ENCODE peak calls at places on chromosome 5, in eight cellular contexts. F is astrocyte of the spinal cord, U is OCI-LY7, T is thyroid gland, A is left lung, G is neural crest cell, N is nephron progenitor cell, K is ovary. O is an unnamed sample.

GRCh38 chr5:54936201-54936600 is 49.2 kb downstream of the ESM1 start:
- DNase-seq in F (no peak), U (no peak), T (no peak), A (no peak), G (no peak), N (no peak), K (no peak), O (no peak)

GRCh38 chr5:132223861-132224260 is 3.8 kb downstream of the P4HA2 start:
- DNase-seq in F (no peak), U (no peak), T (no peak), A (no peak), G (no peak), N (no peak), K (no peak), O (no peak)

GRCh38 chr5:135012951-135013391 is 21.1 kb downstream of the PITX1 start:
- DNase-seq in F (no peak), U (no peak), T (no peak), A (no peak), G (no peak), N (no peak), K (no peak), O (no peak)

GRCh38 chr5:176789873-176790615 is 20.3 kb upstream of the UNC5A start:
- DNase-seq in F (no peak), U (no peak), T (no peak), A (no peak), G (no peak), N (no peak), K (no peak), O (no peak)

GRCh38 chr5:121164632-121165031 is 687.0 kb upstream of the FTMT start:
- DNase-seq in F (no peak), U (no peak), T (no peak), A (no peak), G (no peak), N (no peak), K (no peak), O (no peak)

GRCh38 chr5:80259511-80260200 is 3.8 kb upstream of the SERINC5 start:
- DNase-seq in F (no peak), U (no peak), T (no peak), A (no peak), G (no peak), N (no peak), K (no peak), O (no peak)

GRCh38 chr5:138649316-138649720 is 74.1 kb upstream of the HSPA9 start:
- DNase-seq in F (no peak), U (no peak), T (no peak), A (no peak), G (no peak), N (peak; percentile 29), K (no peak), O (no peak)

GRCh38 chr5:145619806-145620205 is 215.3 kb downstream of the PRELID2 start:
- DNase-seq in F (no peak), U (no peak), T (no peak), A (no peak), G (no peak), N (no peak), K (no peak), O (no peak)

GRCh38 chr5:123398058-123398728 is 25.0 kb downstream of the CEP120 start:
- DNase-seq in F (no peak), U (peak; percentile 95), T (no peak), A (no peak), G (no peak), N (no peak), K (no peak), O (no peak)

GRCh38 chr5:40627708-40628107 is 52.0 kb upstream of the PTGER4 start:
- DNase-seq in F (no peak), U (no peak), T (no peak), A (no peak), G (no peak), N (no peak), K (no peak), O (no peak)

GRCh38 chr5:24547127-24547526 is 97.7 kb downstream of the CDH10 start:
- DNase-seq in F (no peak), U (no peak), T (no peak), A (no peak), G (no peak), N (no peak), K (no peak), O (no peak)

GRCh38 chr5:157574456-157575095 is 999 bp downstream of the ADAM19 start:
- DNase-seq in F (no peak), U (peak; percentile 57), T (no peak), A (no peak), G (no peak), N (peak; percentile 40), K (peak; percentile 26), O (no peak)

GRCh38 chr5:139162448-139162847 is 35.7 kb downstream of the SIL1 start:
- DNase-seq in F (no peak), U (no peak), T (no peak), A (no peak), G (no peak), N (no peak), K (no peak), O (no peak)

GRCh38 chr5:151125421-151125820 is 32.2 kb downstream of the ANXA6 start:
- DNase-seq in F (no peak), U (peak; percentile 50), T (no peak), A (no peak), G (no peak), N (no peak), K (no peak), O (no peak)

GRCh38 chr5:72402959-72403628 is 82.9 kb downstream of the PTCD2 start:
- DNase-seq in F (peak; percentile 47), U (no peak), T (peak; percentile 44), A (peak; percentile 45), G (no peak), N (no peak), K (no peak), O (no peak)
- TF ChIP-seq CTCF in F (peak; percentile 54), U (peak; percentile 67), T (peak; percentile 44), A (peak; percentile 23), G (peak; percentile 36), N (peak; percentile 20), K (no peak), O (peak; percentile 26)

DNA sequence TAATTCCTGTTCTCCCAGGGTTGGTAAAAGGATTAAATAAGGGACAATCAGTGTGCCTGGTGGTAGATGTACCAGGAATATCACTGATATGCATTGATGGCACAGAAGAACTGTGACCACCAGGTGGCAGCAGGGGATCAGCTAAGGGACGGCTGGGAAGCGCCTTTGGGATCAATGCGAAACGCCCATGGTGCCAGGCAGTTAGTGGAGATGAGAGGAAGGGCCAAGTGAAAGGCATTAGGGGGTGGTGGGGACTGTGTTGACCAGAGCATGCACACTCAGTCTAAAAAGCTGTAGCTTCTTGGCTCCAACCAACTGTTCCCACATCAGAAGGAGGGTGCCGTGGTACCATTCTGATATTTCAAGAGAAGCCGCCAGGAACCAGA is 55.6 kb downstream of the ARHGEF37 start:
- DNase-seq in F (peak; percentile 61), U (peak; percentile 59), T (peak; percentile 79), A (peak; percentile 69), G (peak; percentile 32), N (peak; percentile 44), K (peak; percentile 92), O (peak; percentile 27)
- TF ChIP-seq CTCF in F (peak; percentile 81), U (peak; percentile 96), T (peak; percentile 80), A (peak; percentile 80), G (peak; percentile 83), N (peak; percentile 77), K (peak; percentile 88), O (peak; percentile 88)

GRCh38 chr5:163310992-163311391 is 126.4 kb upstream of the CCNG1 start:
- DNase-seq in F (no peak), U (no peak), T (no peak), A (no peak), G (no peak), N (no peak), K (no peak), O (peak; percentile 62)

GRCh38 chr5:163309850-163310365 is 127.5 kb upstream of the CCNG1 start:
- DNase-seq in F (no peak), U (no peak), T (no peak), A (no peak), G (no peak), N (no peak), K (no peak), O (no peak)

GRCh38 chr5:163305655-163306054 is 131.7 kb upstream of the CCNG1 start:
- DNase-seq in F (no peak), U (no peak), T (no peak), A (no peak), G (no peak), N (no peak), K (no peak), O (no peak)

DNA sequence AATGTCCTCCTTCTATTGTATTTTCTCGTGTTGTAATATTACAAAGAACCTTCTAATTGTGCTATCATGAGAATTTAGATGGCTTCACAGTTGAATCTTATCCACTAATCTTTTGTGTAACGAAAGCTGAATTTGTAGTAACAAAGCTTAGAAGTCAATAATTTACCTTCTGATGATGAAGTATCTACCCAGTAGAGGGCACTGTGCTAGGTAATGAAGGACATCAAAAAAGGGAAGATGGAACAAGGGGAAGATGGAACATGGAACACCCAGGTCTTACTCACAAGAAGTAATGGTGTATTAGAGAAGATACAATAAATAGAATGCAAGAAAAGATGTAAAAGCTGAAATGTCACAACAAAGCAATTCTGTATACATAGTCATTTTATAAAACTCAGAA is 131.0 kb upstream of the CCNG1 start:
- DNase-seq in F (peak; percentile 0), U (peak; percentile 30), T (no peak), A (no peak), G (no peak), N (no peak), K (no peak), O (peak; percentile 14)
- TF ChIP-seq CTCF in F (no peak), U (peak; percentile 80), T (no peak), A (no peak), G (peak; percentile 54), N (peak; percentile 29), K (no peak), O (peak; percentile 55)

GRCh38 chr5:95043648-95044047 is 241.2 kb downstream of the MCTP1 start:
- DNase-seq in F (no peak), U (no peak), T (no peak), A (no peak), G (no peak), N (no peak), K (no peak), O (no peak)

GRCh38 chr5:95044096-95044495 is 240.8 kb downstream of the MCTP1 start:
- DNase-seq in F (no peak), U (no peak), T (peak; percentile 19), A (no peak), G (no peak), N (no peak), K (no peak), O (no peak)

GRCh38 chr5:95035891-95036675 is 248.8 kb downstream of the MCTP1 start:
- DNase-seq in F (peak; percentile 8), U (no peak), T (no peak), A (no peak), G (no peak), N (no peak), K (no peak), O (peak; percentile 28)

GRCh38 chr5:95043234-95043633 is 241.7 kb downstream of the MCTP1 start:
- DNase-seq in F (no peak), U (no peak), T (no peak), A (no peak), G (no peak), N (no peak), K (no peak), O (no peak)

DNA sequence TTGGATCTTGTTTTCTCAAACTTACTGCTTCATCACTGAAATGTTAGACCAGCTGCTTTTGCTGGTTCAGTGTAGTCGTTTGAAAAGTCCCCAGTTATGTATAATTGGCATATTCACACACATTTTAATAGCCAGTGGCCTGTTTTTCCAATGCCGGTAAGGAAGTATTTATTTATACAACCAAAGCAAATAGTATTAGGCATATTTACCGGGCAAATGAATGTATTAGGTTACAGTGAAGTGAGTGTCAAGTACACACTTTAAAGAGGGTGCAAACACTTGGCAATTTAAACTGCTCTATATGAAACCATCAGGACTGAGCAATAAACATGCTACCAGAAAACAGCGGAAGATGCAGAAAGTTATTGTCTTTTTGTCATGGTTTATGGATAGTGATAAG is 242.9 kb downstream of the MCTP1 start:
- DNase-seq in F (no peak), U (no peak), T (no peak), A (no peak), G (no peak), N (no peak), K (no peak), O (no peak)
- TF ChIP-seq CTCF in F (no peak), U (no peak), T (no peak), A (no peak), G (no peak), N (no peak), K (no peak), O (no peak)